ENCODE peak calls at places on chromosomes 2 and 18, in four cellular contexts. L, O, T and G are unnamed samples.

GRCh38 chr18:24118750-24119577 is 19.9 kb upstream of the CABYR start:
- DNase-seq in L (peak), O (no peak), T (peak), G (peak)

GRCh38 chr2:11583840-11584529 is 50.1 kb downstream of the GREB1 start:
- DNase-seq in L (peak), O (no peak), T (peak), G (peak)

GRCh38 chr2:118388771-118389170 is 300.5 kb downstream of the INSIG2 start:
- DNase-seq in L (no peak), O (no peak), T (no peak), G (no peak)

GRCh38 chr2:200275281-200276103 is 31.0 kb upstream of the SPATS2L start:
- DNase-seq in L (no peak), O (no peak), T (no peak), G (no peak)

GRCh38 chr2:101690547-101691182 is 6.8 kb upstream of the MAP4K4 start:
- DNase-seq in L (no peak), O (no peak), T (peak), G (no peak)

GRCh38 chr18:13313006-13313661 is 94.6 kb downstream of the LDLRAD4 start:
- DNase-seq in L (no peak), O (no peak), T (peak), G (no peak)

GRCh38 chr2:181774601-181775179 is 94.4 kb upstream of the NEUROD1 start:
- DNase-seq in L (no peak), O (no peak), T (no peak), G (no peak)

GRCh38 chr2:235048549-235048948 is 96.7 kb downstream of the SH3BP4 start:
- DNase-seq in L (no peak), O (no peak), T (no peak), G (no peak)

GRCh38 chr2:203097735-203098134 is 83.1 kb downstream of the NBEAL1 start:
- DNase-seq in L (no peak), O (no peak), T (peak), G (peak)

GRCh38 chr2:67997528-67998267 is 65.1 kb downstream of the C1D start:
- DNase-seq in L (no peak), O (no peak), T (no peak), G (no peak)

GRCh38 chr2:215022418-215022817 is 116.0 kb downstream of the ABCA12 start:
- DNase-seq in L (no peak), O (no peak), T (no peak), G (no peak)

GRCh38 chr2:23703583-23704385 is 223.1 kb downstream of the ATAD2B start:
- DNase-seq in L (no peak), O (no peak), T (no peak), G (no peak)

GRCh38 chr2:54331095-54331835 is 75.2 kb upstream of the TSPYL6 start:
- DNase-seq in L (no peak), O (no peak), T (no peak), G (no peak)

GRCh38 chr18:29164993-29165599 is 988.2 kb upstream of the CDH2 start:
- DNase-seq in L (no peak), O (no peak), T (peak), G (peak)

GRCh38 chr2:46187112-46187618 is 110.0 kb upstream of the EPAS1 start:
- DNase-seq in L (no peak), O (no peak), T (peak), G (no peak)

GRCh38 chr2:95305341-95306058 is 8.4 kb downstream of the KCNIP3 start:
- DNase-seq in L (no peak), O (no peak), T (peak), G (no peak)

GRCh38 chr18:41372266-41372665 is 582.8 kb upstream of the PIK3C3 start:
- DNase-seq in L (no peak), O (no peak), T (no peak), G (no peak)

GRCh38 chr18:12645264-12645663 is 12.6 kb downstream of the SPIRE1 start:
- DNase-seq in L (no peak), O (no peak), T (no peak), G (no peak)

GRCh38 chr2:186771395-186771794 is 77.5 kb downstream of the FAM171B start:
- DNase-seq in L (no peak), O (no peak), T (no peak), G (peak)

GRCh38 chr2:184316911-184317310 is 281.4 kb upstream of the ZNF804A start:
- DNase-seq in L (no peak), O (no peak), T (no peak), G (no peak)

GRCh38 chr18:24014986-24015896 is 687 bp downstream of the TTC39C start:
- DNase-seq in L (no peak), O (no peak), T (peak), G (peak)

GRCh38 chr2:46874236-46874929 is 41.2 kb downstream of the MCFD2 start:
- DNase-seq in L (no peak), O (no peak), T (no peak), G (no peak)

GRCh38 chr2:117704818-117705217 is 109.7 kb upstream of the DDX18 start:
- DNase-seq in L (no peak), O (no peak), T (no peak), G (no peak)

GRCh38 chr2:172437419-172438063 is 10.2 kb downstream of the ITGA6 start:
- DNase-seq in L (no peak), O (no peak), T (no peak), G (no peak)

GRCh38 chr2:198054299-198054698 is 249.9 kb downstream of the PLCL1 start:
- DNase-seq in L (peak), O (peak), T (peak), G (peak)

GRCh38 chr2:124798551-124798950 is 773.5 kb downstream of the CNTNAP5 start:
- DNase-seq in L (no peak), O (no peak), T (no peak), G (no peak)

GRCh38 chr2:190881480-190882326 is 1.1 kb downstream of the GLS start:
- DNase-seq in L (peak), O (no peak), T (peak), G (no peak)

GRCh38 chr2:96174251-96175144 is 29.3 kb upstream of the DUSP2 start:
- DNase-seq in L (peak), O (peak), T (peak), G (peak)

GRCh38 chr2:203021986-203022385 is 7.3 kb downstream of the NBEAL1 start:
- DNase-seq in L (no peak), O (no peak), T (no peak), G (no peak)

GRCh38 chr18:13393338-13393737 is 174.8 kb downstream of the LDLRAD4 start:
- DNase-seq in L (no peak), O (no peak), T (no peak), G (no peak)

GRCh38 chr2:134570676-134571075 is 148.1 kb downstream of the TMEM163 start:
- DNase-seq in L (no peak), O (no peak), T (no peak), G (no peak)

GRCh38 chr2:130381145-130381544 is 25.3 kb downstream of the PTPN18 start:
- DNase-seq in L (no peak), O (no peak), T (no peak), G (no peak)

GRCh38 chr2:1283020-1283801 is 130.1 kb upstream of the TPO start:
- DNase-seq in L (no peak), O (no peak), T (no peak), G (no peak)

GRCh38 chr18:31648966-31649429 is 35.4 kb downstream of the B4GALT6 start:
- DNase-seq in L (no peak), O (no peak), T (peak), G (peak)

GRCh38 chr2:234026693-234027254 is 23.7 kb upstream of the SPP2 start:
- DNase-seq in L (no peak), O (no peak), T (no peak), G (no peak)
- TF ChIP-seq RNF2 in L (no peak), O (no peak), T (no peak), G (no peak)

DNA sequence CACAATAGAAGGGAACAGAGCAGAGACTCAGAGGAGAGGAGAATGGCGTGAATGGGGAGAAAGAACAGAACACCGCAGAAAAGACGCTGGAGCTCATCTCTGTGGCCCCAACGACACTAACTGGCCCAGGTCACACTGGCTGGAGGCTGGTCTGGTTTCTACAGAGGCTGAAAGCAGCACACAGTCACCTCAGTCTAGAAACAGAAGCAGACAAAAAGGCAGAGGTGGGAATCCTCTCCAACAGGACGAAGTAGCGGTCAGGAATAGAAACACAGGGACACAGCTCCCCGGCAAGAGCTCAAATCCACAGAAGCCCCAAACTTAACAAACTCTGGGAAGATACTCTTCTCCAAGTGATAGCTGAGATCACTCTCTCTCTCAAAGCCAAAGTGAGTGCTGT is 9.2 kb downstream of the SLC66A2 start:
- DNase-seq in L (no peak), O (no peak), T (no peak), G (no peak)
- TF ChIP-seq RNF2 in L (no peak), O (no peak), T (no peak), G (no peak)

GRCh38 chr2:237575869-237576862 is 9.8 kb downstream of the PRLH start:
- DNase-seq in L (no peak), O (no peak), T (no peak), G (no peak)
- TF ChIP-seq RNF2 in L (no peak), O (no peak), T (no peak), G (no peak)

DNA sequence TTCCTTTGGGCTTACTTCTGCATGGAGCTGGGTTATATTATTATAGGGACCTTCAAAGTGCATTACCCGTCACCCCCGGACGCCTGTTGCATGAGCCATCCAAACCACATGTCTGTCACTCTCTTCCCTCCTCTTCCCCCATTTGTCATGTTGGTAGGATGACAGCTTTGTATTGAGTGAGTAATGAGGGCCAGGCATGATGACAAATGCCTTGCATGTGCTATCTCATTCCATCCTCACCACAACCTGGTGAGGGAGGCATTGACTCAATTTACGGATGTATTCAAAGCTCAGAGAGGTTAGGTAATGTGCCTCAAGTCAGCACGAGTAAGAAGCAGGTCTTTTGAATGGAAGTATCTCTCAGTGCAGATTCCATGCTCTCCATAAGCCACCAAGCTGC is 510.5 kb upstream of the TNP1 start:
- DNase-seq in L (peak), O (no peak), T (peak), G (peak)
- TF ChIP-seq RNF2 in L (no peak), O (no peak), T (no peak), G (no peak)